ENCODE peak calls at places on chromosomes 1 and 21, in eight cellular contexts. O, A, F, W, K, I, M and C are unnamed samples.

GRCh38 chr21:34877485-34878128 is 171.5 kb downstream of the RUNX1 start:
- DNase-seq in M (peak), A (no peak), W (no peak), I (no peak), F (no peak), O (no peak), K (no peak), C (no peak)

GRCh38 chr1:55868026-55868425 is 652.9 kb upstream of the USP24 start:
- DNase-seq in I (peak), W (no peak), M (no peak), A (peak), O (peak), F (no peak), K (no peak), C (no peak)

GRCh38 chr1:240189386-240189989 is 97.8 kb downstream of the FMN2 start:
- DNase-seq in K (peak), O (peak), M (no peak), W (no peak), F (no peak), A (peak), I (peak), C (peak)

GRCh38 chr1:154943649-154944421 is 7.3 kb upstream of the PMVK start:
- DNase-seq in M (no peak), O (no peak), W (peak), K (peak), F (no peak), A (peak), I (peak), C (peak)

GRCh38 chr1:110668523-110668922 is 6.2 kb downstream of the KCNA3 start:
- DNase-seq in I (no peak), F (no peak), O (no peak), A (no peak), M (no peak), W (no peak), K (no peak), C (no peak)

GRCh38 chr1:121587230-121587569 is 402.4 kb downstream of the SRGAP2C start:
- DNase-seq in A (no peak), F (no peak), W (no peak), I (no peak), K (no peak), O (no peak), M (no peak), C (no peak)

GRCh38 chr1:185646202-185646683 is 87.9 kb upstream of the HMCN1 start:
- DNase-seq in K (no peak), O (peak), A (peak), F (no peak), W (peak), I (peak), M (no peak), C (no peak)

GRCh38 chr1:221961532-221962292 is 219.8 kb upstream of the DUSP10 start:
- DNase-seq in W (no peak), I (peak), F (peak), O (peak), M (peak), K (peak), A (peak), C (peak)

GRCh38 chr1:97353094-97353493 is 567.7 kb downstream of the DPYD start:
- DNase-seq in O (no peak), M (no peak), F (no peak), A (no peak), I (no peak), K (no peak), W (no peak), C (no peak)

GRCh38 chr1:169859001-169859400 is 34.7 kb downstream of the SCYL3 start:
- DNase-seq in W (no peak), M (no peak), K (no peak), A (no peak), F (no peak), O (no peak), I (no peak), C (no peak)

GRCh38 chr1:156543066-156543465 is 29.3 kb downstream of the IQGAP3 start:
- DNase-seq in K (no peak), F (no peak), O (no peak), W (no peak), A (no peak), I (no peak), M (no peak), C (no peak)

GRCh38 chr1:3174487-3175247 is 105.7 kb downstream of the PRDM16 start:
- DNase-seq in W (peak), F (no peak), O (no peak), I (peak), A (no peak), K (no peak), M (peak), C (no peak)

GRCh38 chr1:202565890-202566289 is 144.4 kb downstream of the SYT2 start:
- DNase-seq in A (no peak), F (peak), K (peak), O (no peak), W (no peak), M (no peak), I (no peak), C (peak)

GRCh38 chr1:90012305-90012704 is 17.4 kb downstream of the ZNF326 start:
- DNase-seq in M (no peak), O (no peak), W (no peak), F (no peak), K (no peak), A (no peak), I (peak), C (no peak)

GRCh38 chr1:155970531-155971167 is 7.7 kb downstream of the ARHGEF2 start:
- DNase-seq in O (peak), K (peak), A (peak), I (peak), F (no peak), M (peak), W (peak), C (peak)

GRCh38 chr21:42512346-42513034 is 1.2 kb upstream of the SLC37A1 start:
- DNase-seq in A (no peak), O (no peak), W (no peak), F (no peak), I (no peak), K (no peak), M (no peak), C (no peak)

GRCh38 chr1:235821361-235821981 is 45.2 kb downstream of the LYST start:
- DNase-seq in K (no peak), M (no peak), I (peak), F (no peak), W (no peak), O (peak), A (peak), C (no peak)

GRCh38 chr1:184889902-184890301 is 84.4 kb downstream of the NIBAN1 start:
- DNase-seq in O (no peak), W (no peak), A (no peak), K (no peak), F (no peak), M (no peak), I (no peak), C (no peak)

GRCh38 chr1:101344745-101345144 is 107.9 kb downstream of the S1PR1 start:
- DNase-seq in F (no peak), A (no peak), W (no peak), K (peak), O (no peak), I (no peak), M (no peak), C (no peak)

GRCh38 chr1:118487091-118487490 is 302.1 kb upstream of the SPAG17 start:
- DNase-seq in O (no peak), F (no peak), I (no peak), W (no peak), M (no peak), A (no peak), K (no peak), C (no peak)

GRCh38 chr1:87176514-87176913 is 152.2 kb upstream of the LMO4 start:
- DNase-seq in F (no peak), W (no peak), I (no peak), M (no peak), K (no peak), A (no peak), O (no peak), C (no peak)

GRCh38 chr1:112704908-112705627 is 1.9 kb downstream of the RHOC start:
- DNase-seq in W (peak), A (peak), K (peak), O (peak), M (peak), I (peak), F (peak), C (peak)

GRCh38 chr1:104018922-104019674 is 269.4 kb downstream of the AMY1C start:
- DNase-seq in K (no peak), W (no peak), A (no peak), O (no peak), I (no peak), F (no peak), M (no peak), C (no peak)

GRCh38 chr21:44049182-44049581 is 37.1 kb downstream of the TRAPPC10 start:
- DNase-seq in F (no peak), A (no peak), K (no peak), O (no peak), M (no peak), I (no peak), W (no peak), C (no peak)

GRCh38 chr1:65343286-65343685 is 33.9 kb downstream of the DNAJC6 start:
- DNase-seq in M (no peak), W (no peak), A (peak), I (peak), O (peak), K (no peak), F (no peak), C (no peak)

GRCh38 chr1:1779691-1780597 is 1.7 kb upstream of the NADK start:
- DNase-seq in F (peak), K (peak), M (peak), O (no peak), A (peak), I (peak), W (peak), C (peak)

GRCh38 chr21:44083631-44084291 is 23.4 kb upstream of the PWP2 start:
- DNase-seq in M (no peak), A (no peak), W (no peak), K (no peak), O (peak), I (peak), F (no peak), C (no peak)

GRCh38 chr1:84689514-84690396 is 506 bp downstream of the SSX2IP start:
- DNase-seq in O (peak), M (peak), F (no peak), A (peak), I (peak), W (no peak), K (peak), C (no peak)

GRCh38 chr1:100164226-100164625 is 13.8 kb downstream of the LRRC39 start:
- DNase-seq in O (peak), A (peak), I (peak), M (no peak), F (no peak), W (no peak), K (no peak), C (no peak)

GRCh38 chr1:16122916-16123315 is 33.0 kb downstream of the EPHA2 start:
- DNase-seq in F (peak), M (peak), W (no peak), K (no peak), A (peak), I (peak), O (peak), C (no peak)

GRCh38 chr1:13783551-13783950 is 83.6 kb downstream of the PRDM2 start:
- DNase-seq in O (peak), W (no peak), A (peak), K (no peak), I (peak), F (no peak), M (no peak), C (no peak)

GRCh38 chr1:205298191-205298994 is 23.2 kb downstream of the NUAK2 start:
- DNase-seq in O (peak), M (no peak), F (no peak), W (no peak), I (peak), K (no peak), A (peak), C (no peak)

GRCh38 chr1:65512383-65512782 is 91.9 kb downstream of the LEPR start:
- DNase-seq in W (no peak), K (no peak), O (no peak), M (no peak), A (no peak), I (no peak), F (no peak), C (no peak)

GRCh38 chr21:46229133-46229922 is 754 bp upstream of the LSS start:
- DNase-seq in I (no peak), F (no peak), A (no peak), W (peak), M (no peak), K (no peak), O (no peak), C (no peak)

GRCh38 chr1:68228833-68229232 is 3.5 kb downstream of the WLS start:
- DNase-seq in K (no peak), F (no peak), A (peak), O (no peak), M (no peak), I (peak), W (no peak), C (no peak)

GRCh38 chr1:54273092-54273836 is 73.3 kb downstream of the MRPL37 start:
- DNase-seq in F (no peak), K (no peak), O (peak), I (peak), W (peak), M (peak), A (peak), C (no peak)
- TF ChIP-seq CTCF in F (no peak), K (no peak), O (peak), I (peak), W (peak), M (no peak), A (peak), C (no peak)

GRCh38 chr1:6784560-6785317 is 515 bp upstream of the CAMTA1 start:
- DNase-seq in K (peak), W (peak), F (peak), I (peak), M (peak), O (peak), A (peak), C (peak)

GRCh38 chr1:6783956-6784559 is 1.2 kb upstream of the CAMTA1 start:
- DNase-seq in A (no peak), F (no peak), O (no peak), I (peak), M (no peak), K (peak), W (no peak), C (no peak)

GRCh38 chr1:6783221-6783620 is 2.0 kb upstream of the CAMTA1 start:
- DNase-seq in W (no peak), M (no peak), F (no peak), K (no peak), O (no peak), A (no peak), I (no peak), C (no peak)

GRCh38 chr1:6785318-6785712 is at the start of gene CAMTA1:
- DNase-seq in A (no peak), I (no peak), F (no peak), K (no peak), W (no peak), O (no peak), M (no peak), C (no peak)

GRCh38 chr1:6785721-6786505 is 659 bp downstream of the CAMTA1 start:
- DNase-seq in I (peak), A (peak), W (peak), K (peak), F (no peak), O (no peak), M (peak), C (peak)
- TF ChIP-seq CTCF in I (peak), A (peak), W (no peak), K (no peak), F (no peak), O (peak), M (no peak), C (no peak)

GRCh38 chr1:151888972-151889570 is 20.2 kb downstream of the THEM4 start:
- DNase-seq in M (no peak), I (peak), A (no peak), F (peak), W (no peak), O (no peak), K (peak), C (no peak)
- TF ChIP-seq CTCF in M (no peak), I (peak), A (peak), F (peak), W (no peak), O (peak), K (peak), C (peak)

GRCh38 chr1:230797376-230798186 is 50.4 kb downstream of the CAPN9 start:
- DNase-seq in A (peak), M (no peak), K (peak), I (peak), W (peak), F (no peak), O (peak), C (no peak)
- TF ChIP-seq CTCF in A (peak), M (peak), K (peak), I (peak), W (peak), F (peak), O (peak), C (peak)

DNA sequence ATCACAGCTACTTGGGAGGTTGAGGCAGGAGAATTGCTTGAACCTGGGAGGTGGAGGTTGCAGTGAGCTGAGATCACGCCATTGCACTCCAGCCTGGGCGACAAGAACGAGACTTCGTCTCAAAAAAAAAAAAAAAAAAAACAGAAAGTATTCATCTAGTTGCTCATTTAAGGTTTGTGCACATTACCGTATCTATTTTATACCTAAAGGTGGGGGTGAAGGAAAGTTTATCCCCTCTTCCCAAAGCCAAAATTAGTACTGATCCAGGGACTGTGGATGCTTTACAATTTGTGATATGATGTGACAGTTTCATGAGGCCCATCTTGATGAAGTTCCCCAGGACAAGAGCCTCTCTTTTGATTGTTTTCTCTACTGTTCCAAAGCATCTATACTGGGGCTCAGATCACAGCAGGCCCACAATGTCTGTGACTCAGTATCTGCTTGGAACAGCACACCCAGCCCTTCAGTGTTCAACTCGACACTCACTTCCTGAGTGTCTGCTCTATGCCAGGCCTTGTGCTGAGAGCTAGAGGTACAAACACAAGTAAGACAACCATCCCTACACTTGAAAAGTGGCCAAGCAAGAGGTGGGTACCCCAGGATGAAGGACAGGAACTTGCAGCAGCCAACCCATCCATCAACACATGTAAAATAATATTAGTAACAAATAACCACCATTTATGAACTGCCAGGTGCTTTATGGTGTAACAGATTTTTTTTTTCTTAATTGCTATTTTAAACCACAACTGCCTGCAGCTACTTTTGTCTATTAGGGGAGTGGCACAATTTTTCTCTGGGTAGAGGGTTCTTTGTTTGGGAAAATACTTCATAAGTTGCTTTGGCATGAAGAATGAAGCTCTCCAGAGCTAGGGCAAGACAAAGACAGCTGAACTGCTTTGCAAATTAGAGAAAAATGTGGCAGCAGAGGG is 29.0 kb upstream of the KHDRBS1 start:
- DNase-seq in A (peak), I (peak), M (no peak), O (peak), K (peak), W (no peak), F (no peak), C (no peak)
- TF ChIP-seq CTCF in A (no peak), I (no peak), M (no peak), O (no peak), K (no peak), W (no peak), F (no peak), C (no peak)

DNA sequence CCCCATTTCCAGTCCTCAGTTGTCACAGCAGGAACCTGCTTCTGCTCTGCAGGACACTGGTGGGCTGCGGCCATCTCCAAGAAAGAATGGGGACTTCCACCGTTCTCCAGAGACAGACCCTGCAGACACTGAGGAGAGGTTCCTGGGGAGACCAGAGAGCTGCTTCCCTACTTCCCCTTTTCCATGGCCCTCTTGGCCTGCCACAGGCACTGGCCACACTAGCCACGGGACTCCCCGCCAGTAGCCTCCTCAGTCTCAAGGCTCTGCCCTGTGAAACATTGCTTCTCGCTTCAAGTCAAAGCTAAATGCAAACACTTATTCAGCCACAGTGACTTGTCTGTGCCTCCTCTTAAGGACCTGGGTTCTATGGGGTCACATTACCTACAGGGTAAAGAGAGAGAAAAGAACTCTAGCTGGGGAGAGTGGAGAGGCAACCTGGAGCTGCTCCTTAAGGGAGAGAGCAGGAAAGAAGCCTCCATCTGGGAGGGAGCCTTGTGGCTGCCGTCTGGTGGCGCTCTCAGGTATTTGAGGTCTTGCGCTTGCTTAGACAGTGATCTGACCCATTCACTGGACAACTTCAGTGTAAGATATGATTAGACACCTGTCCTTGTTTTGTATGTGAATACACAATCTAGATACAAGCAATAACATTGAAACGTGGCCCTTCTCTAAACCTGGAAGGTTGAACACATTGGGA is 5.4 kb upstream of the SLAMF8 start:
- DNase-seq in O (no peak), M (no peak), F (no peak), K (no peak), A (peak), I (peak), W (no peak), C (no peak)
- TF ChIP-seq CTCF in O (no peak), M (no peak), F (no peak), K (no peak), A (peak), I (peak), W (no peak), C (no peak)